ENCODE peak calls at places on chromosome 1, in six cellular contexts. W is effector memory CD4-positive, alpha-beta T cell; M is NCI-H69; Q is AG09309; U is heart right ventricle; C is SJSA1. N is an unnamed sample.

GRCh38 chr1:65924471-65924870 is 131.8 kb downstream of the PDE4B start:
- DNase-seq in U (no peak), W (no peak), Q (peak), M (no peak), C (no peak), N (peak)

GRCh38 chr1:35518183-35518582 is 39.0 kb downstream of the KIAA0319L start:
- DNase-seq in M (no peak), C (no peak), W (no peak), U (no peak), Q (no peak), N (no peak)

GRCh38 chr1:16075337-16076002 is 2.0 kb upstream of the FAM131C start:
- DNase-seq in Q (peak), U (peak), M (no peak), C (no peak), W (no peak), N (no peak)

GRCh38 chr1:188170935-188171334 is 1342.2 kb downstream of the PLA2G4A start:
- DNase-seq in Q (no peak), W (no peak), M (peak), U (no peak), C (no peak), N (no peak)

GRCh38 chr1:162222735-162223134 is 153.2 kb downstream of the NOS1AP start:
- DNase-seq in Q (no peak), M (no peak), U (no peak), C (no peak), W (no peak), N (no peak)

GRCh38 chr1:205914730-205915129 is 28.5 kb downstream of the SLC26A9 start:
- DNase-seq in C (no peak), W (no peak), Q (no peak), U (peak), M (no peak), N (no peak)

GRCh38 chr1:22717038-22717758 is 6.6 kb downstream of the EPHB2 start:
- DNase-seq in W (no peak), M (peak), U (no peak), C (no peak), Q (no peak), N (no peak)

GRCh38 chr1:220347654-220348175 is 75.5 kb upstream of the RAB3GAP2 start:
- DNase-seq in W (no peak), M (peak), U (no peak), Q (no peak), C (no peak), N (no peak)

GRCh38 chr1:222347627-222348026 is 200.3 kb downstream of the HHIPL2 start:
- DNase-seq in U (no peak), C (no peak), Q (no peak), M (peak), W (no peak), N (no peak)

GRCh38 chr1:160095382-160096105 is 2.9 kb downstream of the IGSF8 start:
- DNase-seq in C (no peak), M (peak), W (no peak), U (no peak), Q (no peak), N (no peak)

GRCh38 chr1:83596331-83596730 is 402.6 kb downstream of the TTLL7 start:
- DNase-seq in U (no peak), Q (no peak), M (no peak), W (no peak), C (no peak), N (no peak)

GRCh38 chr1:112386786-112387346 is 9.1 kb upstream of the CTTNBP2NL start:
- DNase-seq in C (no peak), U (no peak), W (no peak), M (no peak), Q (no peak), N (no peak)

GRCh38 chr1:226814751-226815496 is 55.5 kb upstream of the PSEN2 start:
- DNase-seq in U (peak), C (peak), W (no peak), Q (peak), M (peak), N (peak)

GRCh38 chr1:171218661-171219060 is 29.6 kb upstream of the FMO1 start:
- DNase-seq in M (no peak), C (no peak), U (no peak), W (no peak), Q (no peak), N (no peak)

GRCh38 chr1:212470059-212470458 is 37.3 kb downstream of the NENF start:
- DNase-seq in Q (peak), M (no peak), W (no peak), U (peak), C (peak), N (peak)

GRCh38 chr1:18597159-18598042 is 33.2 kb upstream of the PAX7 start:
- DNase-seq in M (peak), Q (no peak), W (no peak), C (peak), U (peak), N (no peak)

GRCh38 chr1:56578963-56579875 is at the start of gene PLPP3:
- DNase-seq in C (peak), U (peak), M (peak), W (no peak), Q (peak), N (peak)

GRCh38 chr1:117735045-117735992 is 129.5 kb downstream of the TENT5C start:
- DNase-seq in W (no peak), C (peak), M (peak), Q (no peak), U (no peak), N (no peak)

N was measured in HFF-Myc.